ENCODE peak calls at places on chromosomes 16 and 17, in four cellular contexts. T is heart right ventricle, I is mesendoderm, J is Peyer's patch. F is an unnamed sample. For H3K4me1, the result is how much of the 10 kb centered on the place peaks cover.

GRCh38 chr17:46194393-46195216 is 1.4 kb upstream of the KANSL1 start:
- DNase-seq in T (no peak), I (peak), J (peak), F (no peak)

GRCh38 chr16:89442990-89443726 is 47.2 kb downstream of the ANKRD11 start:
- DNase-seq in T (peak), I (peak), J (no peak), F (no peak)

GRCh38 chr16:28163699-28164584 is 47.8 kb downstream of the XPO6 start:
- DNase-seq in T (no peak), I (peak), J (no peak), F (no peak)

GRCh38 chr16:47732122-47732805 is 271.1 kb downstream of the PHKB start:
- DNase-seq in T (no peak), I (peak), J (no peak), F (no peak)

GRCh38 chr17:27657620-27658019 is 26.6 kb downstream of the LGALS9 start:
- DNase-seq in T (no peak), I (peak), J (no peak), F (no peak)

GRCh38 chr17:29744121-29744520 is 121.4 kb upstream of the CORO6 start:
- DNase-seq in T (no peak), I (no peak), J (no peak), F (no peak)

GRCh38 chr16:53781023-53781605 is 77.2 kb downstream of the FTO start:
- DNase-seq in T (no peak), I (no peak), J (no peak), F (no peak)

GRCh38 chr17:50198026-50198669 is 3.3 kb downstream of the COL1A1 start:
- DNase-seq in T (peak), I (peak), J (peak), F (no peak)

GRCh38 chr16:82439678-82440293 is 187.0 kb upstream of the CDH13 start:
- DNase-seq in T (no peak), I (peak), J (no peak), F (no peak)

GRCh38 chr16:68000024-68000423 is 740 bp upstream of the DPEP2 start:
- DNase-seq in T (no peak), I (no peak), J (no peak), F (no peak)

GRCh38 chr16:47069841-47070584 is 73.7 kb downstream of the NETO2 start:
- DNase-seq in T (no peak), I (no peak), J (no peak), F (no peak)

GRCh38 chr17:21278304-21279197 is 6.0 kb upstream of the MAP2K3 start:
- DNase-seq in T (no peak), I (no peak), J (peak), F (no peak)

GRCh38 chr17:39225308-39225973 is at the start of gene STAC2:
- DNase-seq in T (no peak), I (no peak), J (no peak), F (no peak)

GRCh38 chr16:81549547-81550411 is 105.2 kb downstream of the CMIP start:
- DNase-seq in T (no peak), I (no peak), J (no peak), F (no peak)

GRCh38 chr17:80445152-80446110 is 30.5 kb downstream of the ENDOV start:
- DNase-seq in T (no peak), I (no peak), J (no peak), F (no peak)

GRCh38 chr16:84851192-84852127 is 31.7 kb downstream of the CRISPLD2 start:
- DNase-seq in T (no peak), I (peak), J (no peak), F (no peak)

GRCh38 chr17:69732272-69732671 is 317.8 kb downstream of the MAP2K6 start:
- DNase-seq in T (no peak), I (no peak), J (no peak), F (no peak)

GRCh38 chr16:9311303-9311954 is 220.0 kb downstream of the HAPSTR1 start:
- DNase-seq in T (no peak), I (peak), J (no peak), F (no peak)

DNA sequence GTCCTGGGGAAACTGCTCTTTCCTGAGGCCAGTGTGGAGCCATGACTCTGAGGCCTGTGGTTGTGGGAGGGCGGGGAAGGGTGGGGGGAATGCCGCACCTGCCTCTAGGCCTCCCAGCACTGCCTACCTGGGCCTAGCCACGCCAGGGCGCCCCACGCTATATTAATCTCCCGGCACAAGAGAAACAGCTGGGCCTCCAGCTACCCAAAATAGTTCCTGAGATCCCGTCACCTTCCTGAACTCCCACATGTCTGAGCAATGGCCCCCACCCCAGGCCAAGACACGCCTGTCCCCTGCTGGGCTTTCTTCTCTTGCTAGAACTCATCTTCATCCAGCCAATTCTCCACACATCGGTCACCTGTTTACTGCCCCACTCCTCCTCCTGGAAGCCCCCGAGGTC is 13.0 kb upstream of the MTSS2 start:
- DNase-seq in T (no peak), I (no peak), J (no peak), F (no peak)
- H3K4me1 ChIP-seq in T (half or more), I (under half), J (half or more), F (half or more)

GRCh38 chr17:4189280-4189679 is 46.3 kb downstream of the CYB5D2 start:
- DNase-seq in T (no peak), I (no peak), J (no peak), F (no peak)

GRCh38 chr17:4188076-4188475 is 45.1 kb downstream of the CYB5D2 start:
- DNase-seq in T (no peak), I (no peak), J (no peak), F (no peak)

GRCh38 chr17:4186244-4186920 is 43.4 kb downstream of the CYB5D2 start:
- DNase-seq in T (no peak), I (peak), J (no peak), F (no peak)

GRCh38 chr17:4185656-4186055 is 42.7 kb downstream of the CYB5D2 start:
- DNase-seq in T (no peak), I (no peak), J (no peak), F (no peak)

DNA sequence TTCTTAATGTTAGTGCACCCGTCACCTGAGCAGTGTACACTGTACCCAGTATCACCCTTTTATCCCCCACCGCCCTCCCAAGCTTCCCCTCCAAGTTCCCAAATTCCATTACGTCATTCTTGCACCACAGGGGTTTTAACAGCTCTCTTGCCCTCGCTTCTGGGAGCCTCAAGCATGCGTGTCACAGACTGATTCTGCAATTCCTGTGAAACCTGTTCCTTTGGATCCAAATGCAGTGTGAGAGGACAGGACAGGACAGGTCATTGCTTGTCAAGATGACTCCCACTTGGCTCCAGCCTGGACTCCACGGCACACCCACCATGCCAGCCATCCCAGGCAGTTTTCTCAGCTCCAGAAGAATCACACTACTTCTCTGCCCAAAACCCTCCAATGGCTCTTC is 44.1 kb downstream of the CYB5D2 start:
- DNase-seq in T (no peak), I (peak), J (no peak), F (no peak)
- H3K4me3 ChIP-seq in T (no peak), I (no peak), J (no peak), F (no peak)

GRCh38 chr16:70717065-70717464 is 31.2 kb upstream of the MTSS2 start:
- DNase-seq in T (no peak), I (no peak), J (no peak), F (no peak)
- H3K4me1 ChIP-seq in T (under half), I (under half), J (under half), F (under half)

DNA sequence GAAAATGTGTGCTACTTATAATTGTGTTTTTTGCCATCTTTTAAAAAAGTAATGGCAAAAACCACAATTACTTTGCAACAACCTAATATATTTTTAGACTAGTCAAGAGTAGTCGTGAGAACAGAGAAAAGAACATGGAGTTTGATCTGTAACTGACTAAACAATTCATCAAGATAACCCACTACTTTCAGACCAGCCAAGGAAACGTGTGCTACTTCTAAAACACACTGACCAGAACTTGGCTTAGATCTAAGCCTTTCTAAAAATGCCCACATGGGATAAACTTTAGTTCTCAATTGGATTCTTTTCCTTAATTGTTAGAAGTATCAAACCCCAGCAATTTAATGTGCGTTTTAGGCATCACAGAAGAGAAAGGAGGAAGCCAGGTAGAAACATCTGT is 594 bp downstream of the PECAM1 start:
- DNase-seq in T (no peak), I (no peak), J (no peak), F (no peak)
- H3K4me3 ChIP-seq in T (peak), I (no peak), J (peak), F (peak)

GRCh38 chr16:87712184-87712822 is 53.5 kb downstream of the KLHDC4 start:
- DNase-seq in T (no peak), I (no peak), J (no peak), F (no peak)

GRCh38 chr16:87710887-87711286 is 54.9 kb downstream of the KLHDC4 start:
- DNase-seq in T (no peak), I (no peak), J (no peak), F (no peak)

GRCh38 chr16:87715658-87716057 is 50.1 kb downstream of the KLHDC4 start:
- DNase-seq in T (no peak), I (no peak), J (no peak), F (no peak)

GRCh38 chr16:87715231-87715630 is 50.6 kb downstream of the KLHDC4 start:
- DNase-seq in T (no peak), I (no peak), J (no peak), F (no peak)

DNA sequence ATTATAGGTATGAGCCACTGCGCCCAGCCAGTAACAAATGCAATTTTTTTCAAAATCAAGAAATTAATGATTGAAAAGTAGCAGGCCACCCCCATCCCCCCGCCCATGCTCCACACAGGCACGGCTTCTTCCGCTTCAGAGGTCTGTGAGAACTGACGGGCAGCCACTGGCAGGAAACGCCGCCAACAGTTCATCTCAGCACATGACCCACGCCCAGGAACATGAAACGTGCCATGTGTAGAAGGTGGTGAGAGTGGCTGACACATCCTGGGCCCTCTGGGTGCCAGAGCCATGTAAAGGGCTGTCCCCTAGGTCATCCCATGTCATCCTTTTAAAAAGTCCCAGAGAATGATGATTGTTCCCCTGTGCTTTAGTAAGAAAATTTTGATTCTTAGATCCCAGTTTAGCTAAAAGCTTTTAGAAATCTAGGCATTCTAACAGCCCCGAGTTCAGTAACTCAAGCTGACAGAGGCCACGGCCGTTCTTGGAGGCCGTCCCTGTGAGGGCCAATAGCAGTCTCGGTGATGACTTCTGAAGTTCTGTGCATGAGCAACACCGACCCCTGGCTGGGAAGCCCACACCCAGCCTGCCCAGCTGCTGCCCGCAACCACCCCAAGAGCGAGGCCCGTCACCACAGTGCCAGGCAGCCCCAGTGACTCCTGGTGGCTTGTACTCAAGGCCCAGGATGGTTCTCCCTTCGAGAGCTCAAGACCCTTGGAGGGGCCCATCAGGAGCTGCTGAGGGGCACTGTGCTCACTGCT is 52.1 kb downstream of the KLHDC4 start:
- DNase-seq in T (no peak), I (no peak), J (peak), F (no peak)
- H3K4me1 ChIP-seq in T (under half), I (under half), J (under half), F (under half)

GRCh38 chr17:7356072-7356549 is 1.2 kb downstream of the TMEM95 start:
- DNase-seq in T (peak), I (peak), J (peak), F (no peak)

GRCh38 chr17:7352910-7353635 is 1.1 kb downstream of the KCTD11 start:
- DNase-seq in T (no peak), I (no peak), J (no peak), F (no peak)

GRCh38 chr17:7352559-7352889 is 562 bp downstream of the KCTD11 start:
- DNase-seq in T (no peak), I (no peak), J (no peak), F (no peak)

GRCh38 chr17:7355053-7355452 is at the start of gene TMEM95:
- DNase-seq in T (peak), I (no peak), J (no peak), F (no peak)

GRCh38 chr17:7354262-7354781 is 634 bp upstream of the TMEM95 start:
- DNase-seq in T (no peak), I (peak), J (no peak), F (no peak)
- H3K4me3 ChIP-seq in T (no peak), I (no peak), J (no peak), F (no peak)

GRCh38 chr17:564526-564925 is 150.1 kb downstream of the VPS53 start:
- DNase-seq in T (no peak), I (no peak), J (no peak), F (no peak)
- H3K4me1 ChIP-seq in T (half or more), I (under half), J (under half), F (under half)

DNA sequence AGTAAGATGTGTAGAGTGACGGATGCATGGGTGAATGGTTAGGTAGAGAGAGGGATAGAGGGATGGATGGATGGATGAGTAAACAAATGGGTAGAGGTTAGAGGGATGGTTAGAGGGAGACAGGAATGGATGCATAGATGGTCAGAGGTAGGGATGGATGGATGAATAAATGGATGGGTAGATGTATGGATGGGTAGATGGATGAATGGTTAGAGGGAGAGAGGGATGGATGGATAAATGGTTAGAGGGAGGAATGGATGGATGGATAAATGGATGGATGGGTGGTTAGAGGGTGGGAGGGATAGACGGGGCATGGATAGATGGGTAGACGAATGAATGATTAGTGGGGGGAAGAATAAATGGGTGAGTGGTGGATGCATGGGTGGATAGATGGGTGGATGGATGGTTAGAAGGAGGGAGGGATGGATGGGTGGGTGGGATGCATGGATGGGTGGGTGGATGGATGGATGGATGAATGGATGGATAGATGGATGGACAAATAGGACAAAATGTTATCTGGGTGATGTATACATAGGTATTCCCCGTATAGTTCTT is 29.2 kb upstream of the SNN start:
- DNase-seq in T (no peak), I (no peak), J (no peak), F (no peak)
- H3K4me3 ChIP-seq in T (no peak), I (no peak), J (no peak), F (no peak)